ENCODE peak calls at places on chromosome 3, in eight cellular contexts. L, O, G, F, E, R, C and S are unnamed samples.

GRCh38 chr3:186121271-186121670 is 12.4 kb upstream of the ETV5 start:
- DNase-seq in L (no peak), O (no peak), G (no peak), F (no peak), E (no peak), R (no peak), C (no peak), S (no peak)

GRCh38 chr3:43477600-43477999 is 144.2 kb downstream of the ANO10 start:
- DNase-seq in L (no peak), O (no peak), G (no peak), F (no peak), E (no peak), R (no peak), C (peak), S (no peak)

GRCh38 chr3:86147119-86147518 is 843.8 kb downstream of the VGLL3 start:
- DNase-seq in L (no peak), O (no peak), G (no peak), F (no peak), E (no peak), R (no peak), C (no peak), S (no peak)

GRCh38 chr3:42014443-42014945 is 52.6 kb upstream of the ULK4 start:
- DNase-seq in L (peak), O (peak), G (no peak), F (no peak), E (no peak), R (no peak), C (peak), S (no peak)

GRCh38 chr3:71433631-71434030 is 149.9 kb downstream of the FOXP1 start:
- DNase-seq in L (no peak), O (no peak), G (no peak), F (no peak), E (no peak), R (no peak), C (no peak), S (no peak)

GRCh38 chr3:194284351-194284750 is 66.8 kb downstream of the CPN2 start:
- DNase-seq in L (no peak), O (no peak), G (no peak), F (no peak), E (no peak), R (peak), C (no peak), S (no peak)

GRCh38 chr3:184543848-184544512 is 17.6 kb upstream of the EPHB3 start:
- DNase-seq in L (peak), O (peak), G (peak), F (peak), E (peak), R (peak), C (peak), S (no peak)

GRCh38 chr3:147423601-147424324 is 14.6 kb downstream of the ZIC1 start:
- DNase-seq in L (peak), O (no peak), G (no peak), F (no peak), E (no peak), R (no peak), C (no peak), S (no peak)

GRCh38 chr3:125589743-125590142 is 5.6 kb downstream of the OSBPL11 start:
- DNase-seq in L (no peak), O (peak), G (no peak), F (no peak), E (no peak), R (no peak), C (no peak), S (no peak)

GRCh38 chr3:179067839-179068238 is 3.8 kb downstream of the ZMAT3 start:
- DNase-seq in L (no peak), O (no peak), G (no peak), F (no peak), E (no peak), R (no peak), C (no peak), S (no peak)

GRCh38 chr3:194952882-194953281 is 267.2 kb downstream of the FAM43A start:
- DNase-seq in L (no peak), O (no peak), G (no peak), F (no peak), E (no peak), R (peak), C (no peak), S (no peak)

GRCh38 chr3:40975711-40976121 is 223.6 kb upstream of the CTNNB1 start:
- DNase-seq in L (no peak), O (no peak), G (no peak), F (peak), E (no peak), R (no peak), C (no peak), S (no peak)

GRCh38 chr3:146334151-146334550 is 83.2 kb upstream of the PLSCR4 start:
- DNase-seq in L (no peak), O (no peak), G (no peak), F (no peak), E (no peak), R (no peak), C (no peak), S (no peak)

GRCh38 chr3:13022348-13023250 is 50.6 kb downstream of the IQSEC1 start:
- DNase-seq in L (peak), O (peak), G (no peak), F (no peak), E (peak), R (peak), C (no peak), S (peak)

GRCh38 chr3:24495334-24495994 is 814 bp upstream of the THRB start:
- DNase-seq in L (peak), O (no peak), G (peak), F (no peak), E (peak), R (peak), C (no peak), S (no peak)
- H3K4me3 ChIP-seq in L (peak), O (no peak), G (peak), F (peak), E (peak), R (peak), C (no peak), S (peak)

DNA sequence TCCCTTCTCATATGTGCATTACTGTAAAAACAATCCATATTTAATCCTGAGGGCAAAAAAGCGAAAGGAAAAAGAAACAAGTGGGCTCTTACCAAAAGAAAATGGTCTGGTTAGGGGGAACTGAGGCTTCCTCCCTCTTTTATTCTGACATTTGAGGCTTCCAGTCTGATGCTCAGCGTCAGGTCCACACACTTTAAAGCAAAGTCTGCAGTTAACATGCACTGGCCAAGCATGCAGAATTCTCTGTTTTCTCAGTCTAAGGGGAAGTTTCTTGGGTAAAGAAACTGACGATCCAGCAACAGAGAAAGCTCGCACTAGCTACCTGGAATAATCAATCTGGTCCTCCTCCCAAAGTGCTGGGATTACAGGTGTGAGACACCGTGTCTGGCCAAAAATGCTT is 36.3 kb upstream of the TRIM59 start:
- DNase-seq in L (no peak), O (no peak), G (no peak), F (no peak), E (peak), R (no peak), C (no peak), S (no peak)
- H3K4me3 ChIP-seq in L (no peak), O (peak), G (no peak), F (no peak), E (peak), R (no peak), C (peak), S (no peak)

DNA sequence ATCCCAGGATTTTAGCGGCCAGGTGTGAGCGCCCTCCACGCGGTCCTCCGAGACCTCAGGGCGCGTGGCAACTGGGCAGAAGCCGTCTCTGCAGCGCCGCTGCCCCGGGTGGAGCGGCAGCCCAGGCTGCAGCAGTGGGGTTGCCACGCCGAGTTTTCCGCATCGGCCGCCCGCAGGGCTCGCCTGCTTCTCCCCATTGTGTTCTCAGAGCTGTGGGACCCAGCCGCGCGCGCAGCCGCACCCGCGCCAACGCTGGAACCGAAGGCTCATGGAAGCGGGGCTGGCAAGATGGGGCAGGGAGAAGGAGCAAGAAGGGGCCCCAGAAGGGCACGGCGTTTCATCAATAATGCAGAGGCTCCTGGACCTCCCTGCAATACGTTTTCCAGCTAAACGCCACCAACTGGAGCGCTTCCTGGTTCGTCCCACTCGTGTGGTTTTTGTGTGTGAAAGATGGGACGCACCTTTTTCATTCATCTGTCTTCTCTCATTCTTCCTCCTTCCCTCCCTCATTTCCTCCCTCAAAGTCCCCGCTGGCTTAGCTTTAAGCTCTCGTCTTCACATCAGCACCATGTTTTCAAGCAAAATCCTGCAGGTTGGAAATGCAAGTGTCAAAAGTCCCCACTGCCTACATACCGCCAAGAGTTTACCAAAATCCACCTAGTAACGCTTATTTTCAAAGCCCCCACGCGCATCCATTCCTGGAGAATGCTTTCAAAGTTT is 1.2 kb downstream of the ROBO1 start:
- DNase-seq in L (peak), O (no peak), G (no peak), F (no peak), E (no peak), R (no peak), C (no peak), S (no peak)
- H3K4me3 ChIP-seq in L (peak), O (no peak), G (peak), F (no peak), E (no peak), R (peak), C (no peak), S (no peak)

GRCh38 chr3:48129921-48130320 is 58.3 kb downstream of the CDC25A start:
- DNase-seq in L (no peak), O (no peak), G (no peak), F (no peak), E (no peak), R (no peak), C (no peak), S (peak)
- H3K4me3 ChIP-seq in L (no peak), O (no peak), G (no peak), F (no peak), E (no peak), R (no peak), C (no peak), S (no peak)

GRCh38 chr3:128725547-128725931 is 444 bp upstream of the RAB7A start:
- DNase-seq in L (no peak), O (no peak), G (no peak), F (no peak), E (no peak), R (no peak), C (no peak), S (no peak)
- H3K4me3 ChIP-seq in L (peak), O (peak), G (peak), F (peak), E (peak), R (peak), C (no peak), S (no peak)

GRCh38 chr3:113103588-113103987 is 107.8 kb upstream of the BOC start:
- DNase-seq in L (no peak), O (no peak), G (no peak), F (no peak), E (no peak), R (no peak), C (no peak), S (no peak)
- H3K4me3 ChIP-seq in L (no peak), O (no peak), G (no peak), F (no peak), E (no peak), R (no peak), C (no peak), S (no peak)